ENCODE peak calls at places on chromosomes 1 and 21, in five cellular contexts. M is left ventricle myocardium inferior, Z is AG09309, V is upper lobe of right lung, F is GM23338. G is an unnamed sample.

GRCh38 chr21:38349111-38349746 is 92.4 kb downstream of the KCNJ15 start:
- DNase-seq in M (no peak), Z (no peak), V (no peak), F (no peak), G (no peak)

GRCh38 chr1:58839871-58840835 is 56.3 kb upstream of the JUN start:
- DNase-seq in M (no peak), Z (peak), V (no peak), F (no peak), G (peak)

GRCh38 chr21:37257967-37258877 is 8.9 kb downstream of the VPS26C start:
- DNase-seq in M (peak), Z (no peak), V (peak), F (peak), G (peak)

GRCh38 chr1:213231795-213232231 is 180.8 kb downstream of the RPS6KC1 start:
- DNase-seq in M (no peak), Z (no peak), V (no peak), F (peak), G (no peak)

GRCh38 chr1:197692965-197693364 is 82.3 kb downstream of the DENND1B start:
- DNase-seq in M (no peak), Z (peak), V (no peak), F (no peak), G (peak)

GRCh38 chr1:38589036-38589435 is 270.5 kb downstream of the RRAGC start:
- DNase-seq in M (peak), Z (no peak), V (no peak), F (no peak), G (peak)

GRCh38 chr21:35824136-35824535 is 236.2 kb downstream of the SETD4 start:
- DNase-seq in M (no peak), Z (no peak), V (no peak), F (no peak), G (no peak)

GRCh38 chr1:157490337-157491165 is 61.8 kb downstream of the FCRL5 start:
- DNase-seq in M (peak), Z (no peak), V (peak), F (peak), G (peak)

GRCh38 chr1:10648689-10649483 is 147.6 kb downstream of the CASZ1 start:
- DNase-seq in M (no peak), Z (no peak), V (no peak), F (peak), G (no peak)

GRCh38 chr1:161099090-161099802 is 1.1 kb downstream of the KLHDC9 start:
- DNase-seq in M (no peak), Z (no peak), V (no peak), F (peak), G (no peak)

GRCh38 chr1:42322577-42322976 is 12.5 kb downstream of the FOXJ3 start:
- DNase-seq in M (no peak), Z (no peak), V (no peak), F (no peak), G (peak)

GRCh38 chr1:9785406-9785805 is 38.4 kb downstream of the CLSTN1 start:
- DNase-seq in M (no peak), Z (no peak), V (no peak), F (no peak), G (no peak)

GRCh38 chr1:179146916-179147315 is 65.0 kb downstream of the TOR3A start:
- DNase-seq in M (no peak), Z (no peak), V (no peak), F (no peak), G (no peak)

GRCh38 chr21:29775462-29775861 is 164.3 kb downstream of the GRIK1 start:
- DNase-seq in M (no peak), Z (no peak), V (no peak), F (peak), G (no peak)

GRCh38 chr1:40769815-40770214 is 13.8 kb upstream of the KCNQ4 start:
- DNase-seq in M (no peak), Z (no peak), V (no peak), F (no peak), G (no peak)

GRCh38 chr1:211326528-211327340 is at the start of gene TRAF5:
- DNase-seq in M (peak), Z (no peak), V (peak), F (peak), G (peak)

GRCh38 chr1:210236386-210236839 is 3.8 kb downstream of the SERTAD4 start:
- DNase-seq in M (no peak), Z (no peak), V (no peak), F (no peak), G (peak)

GRCh38 chr1:48493970-48494769 is 22.2 kb upstream of the SPATA6 start:
- DNase-seq in M (no peak), Z (peak), V (no peak), F (peak), G (peak)

GRCh38 chr1:245043617-245043952 is 111.2 kb upstream of the KIF26B start:
- DNase-seq in M (no peak), Z (no peak), V (no peak), F (no peak), G (peak)

GRCh38 chr1:219161371-219161975 is 12.2 kb upstream of the LYPLAL1 start:
- DNase-seq in M (no peak), Z (no peak), V (no peak), F (no peak), G (peak)

GRCh38 chr1:21550866-21551475 is 41.7 kb downstream of the ALPL start:
- DNase-seq in M (no peak), Z (no peak), V (no peak), F (no peak), G (no peak)

GRCh38 chr1:87084247-87084836 is 169.9 kb downstream of the HS2ST1 start:
- DNase-seq in M (no peak), Z (peak), V (no peak), F (peak), G (peak)

GRCh38 chr1:65263286-65263685 is 46.1 kb upstream of the DNAJC6 start:
- DNase-seq in M (no peak), Z (no peak), V (no peak), F (no peak), G (no peak)

GRCh38 chr1:109933856-109934711 is 23.4 kb downstream of the CSF1 start:
- DNase-seq in M (no peak), Z (peak), V (no peak), F (no peak), G (peak)

GRCh38 chr1:2554621-2555387 is 1.4 kb upstream of the TNFRSF14 start:
- DNase-seq in M (no peak), Z (no peak), V (no peak), F (peak), G (no peak)

GRCh38 chr1:226630592-226630991 is 82.0 kb downstream of the STUM start:
- DNase-seq in M (no peak), Z (no peak), V (no peak), F (no peak), G (no peak)

GRCh38 chr21:46667191-46667734 is 31.8 kb downstream of the PRMT2 start:
- DNase-seq in M (no peak), Z (no peak), V (no peak), F (peak), G (peak)

GRCh38 chr1:95139039-95139438 is 21.9 kb downstream of the TLCD4 start:
- DNase-seq in M (no peak), Z (no peak), V (no peak), F (no peak), G (no peak)

GRCh38 chr1:228306275-228307217 is 98.7 kb downstream of the OBSCN start:
- DNase-seq in M (no peak), Z (no peak), V (peak), F (no peak), G (no peak)

GRCh38 chr1:162405800-162406199 is 6.1 kb downstream of the SH2D1B start:
- DNase-seq in M (no peak), Z (no peak), V (no peak), F (no peak), G (no peak)

DNA sequence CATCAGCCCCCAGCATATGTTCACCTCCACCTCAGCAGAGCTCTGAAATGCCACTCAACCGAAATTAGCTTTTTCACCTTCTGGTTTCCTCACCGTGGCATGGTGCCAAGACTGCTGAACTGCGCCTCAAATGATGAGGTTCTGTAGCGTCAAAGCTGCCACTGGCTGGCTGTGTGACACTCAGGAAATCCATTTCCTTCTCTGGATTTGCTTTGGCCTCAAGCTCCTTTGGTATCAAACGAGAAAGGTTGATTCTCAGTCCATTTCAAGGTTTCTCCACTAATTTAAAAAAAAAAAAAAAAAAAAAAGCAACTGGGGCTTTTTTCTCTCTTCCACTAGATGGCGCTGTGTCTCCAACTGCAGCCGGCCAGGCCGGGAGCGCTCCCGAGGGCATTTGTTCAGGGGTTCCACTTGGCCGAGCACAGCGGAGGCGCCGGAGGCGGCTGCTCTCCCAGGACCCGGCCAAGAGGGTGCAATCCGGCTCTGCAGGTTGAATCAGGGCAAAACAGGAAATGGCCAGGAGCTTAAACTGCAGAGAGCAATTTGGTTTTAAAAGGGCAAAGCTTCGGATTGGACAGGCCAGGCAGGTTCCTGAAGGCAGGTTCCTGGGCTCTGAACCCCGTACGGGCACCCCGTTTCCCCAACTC is 26.5 kb upstream of the PLA2G2C start:
- DNase-seq in M (peak), Z (no peak), V (peak), F (peak), G (peak)
- TF ChIP-seq CTCF in M (peak), Z (peak), V (peak), F (peak), G (peak)

GRCh38 chr1:27515626-27516025 is 25.7 kb upstream of the WASF2 start:
- DNase-seq in M (no peak), Z (no peak), V (no peak), F (no peak), G (no peak)

GRCh38 chr1:27517305-27517704 is 27.3 kb upstream of the WASF2 start:
- DNase-seq in M (no peak), Z (no peak), V (no peak), F (no peak), G (no peak)

GRCh38 chr1:27518808-27519207 is 28.8 kb upstream of the WASF2 start:
- DNase-seq in M (no peak), Z (no peak), V (no peak), F (no peak), G (no peak)

GRCh38 chr1:27519341-27520258 is 29.6 kb upstream of the WASF2 start:
- DNase-seq in M (peak), Z (no peak), V (peak), F (no peak), G (no peak)

GRCh38 chr1:27517907-27518718 is 28.1 kb upstream of the WASF2 start:
- DNase-seq in M (no peak), Z (no peak), V (no peak), F (no peak), G (no peak)
- H3K4me3 ChIP-seq in M (no peak), Z (no peak), V (no peak), F (no peak), G (no peak)

GRCh38 chr1:82464362-82464931 is 663.7 kb downstream of the ADGRL2 start:
- DNase-seq in M (peak), Z (no peak), V (no peak), F (peak), G (peak)

GRCh38 chr1:82466894-82467293 is 666.2 kb downstream of the ADGRL2 start:
- DNase-seq in M (no peak), Z (no peak), V (no peak), F (no peak), G (no peak)

GRCh38 chr1:82465024-82465423 is 664.3 kb downstream of the ADGRL2 start:
- DNase-seq in M (no peak), Z (no peak), V (no peak), F (no peak), G (no peak)
- TF ChIP-seq CTCF in M (no peak), Z (no peak), V (no peak), F (no peak), G (no peak)

GRCh38 chr1:185520188-185520935 is 203.3 kb upstream of the IVNS1ABP start:
- DNase-seq in M (no peak), Z (no peak), V (no peak), F (no peak), G (no peak)
- H3K4me3 ChIP-seq in M (no peak), Z (no peak), V (no peak), F (no peak), G (no peak)

GRCh38 chr21:24014381-24014780 is 1592.9 kb downstream of the MRPL39 start:
- DNase-seq in M (no peak), Z (no peak), V (no peak), F (peak), G (no peak)
- TF ChIP-seq CTCF in M (no peak), Z (no peak), V (peak), F (peak), G (peak)

DNA sequence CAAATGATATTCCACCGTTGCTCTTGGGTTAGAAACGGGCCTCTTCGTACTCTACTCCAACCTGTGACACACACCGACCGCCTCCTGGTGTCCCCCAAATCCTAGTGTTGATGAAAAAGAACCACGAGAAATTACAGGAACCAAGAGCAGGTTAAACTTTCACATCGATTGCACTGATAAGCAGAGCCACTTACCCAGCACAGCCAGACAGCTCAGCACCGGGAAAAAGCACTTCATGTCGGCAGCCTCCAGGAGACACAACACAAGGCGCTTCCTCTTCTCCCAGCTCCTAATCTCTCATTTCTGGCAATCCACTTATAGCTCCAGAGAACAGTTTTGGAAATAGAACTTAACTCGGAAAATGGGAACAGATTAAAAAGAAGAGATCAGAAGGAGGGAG is 1.4 kb downstream of the IGSF3 start:
- DNase-seq in M (no peak), Z (no peak), V (no peak), F (peak), G (no peak)
- H3K4me3 ChIP-seq in M (peak), Z (no peak), V (peak), F (peak), G (no peak)

G was measured in fibroblast of the aortic adventitia.